ENCODE peak calls at places on chromosomes 13 and 19, in seven cellular contexts. D is K562, C is SK-N-SH, B is GM12878, Z is HCT116, U is H1, X is HepG2. V is an unnamed sample.
A peak's percentile ranks its signal among the peaks of the same experiment; 100 is the strongest.

GRCh38 chr19:55474269-55475265 is 1.9 kb upstream of the ZNF628 start:
- DNase-seq in U (no peak), Z (no peak), C (no peak), X (no peak), D (no peak), B (no peak), V (no peak)

GRCh38 chr13:28475916-28476725 is 18.8 kb downstream of the FLT1 start:
- DNase-seq in Z (peak; percentile 36), D (no peak), C (no peak), B (no peak), X (no peak), U (no peak), V (no peak)

GRCh38 chr13:78586706-78587105 is 16.6 kb downstream of the POU4F1 start:
- DNase-seq in B (no peak), D (peak; percentile 27), U (peak; percentile 79), Z (no peak), X (no peak), C (no peak), V (peak; percentile 8)

GRCh38 chr19:548841-549830 is 5.3 kb downstream of the GZMM start:
- DNase-seq in B (no peak), D (peak; percentile 8), C (peak; percentile 75), X (no peak), U (no peak), Z (no peak), V (no peak)

GRCh38 chr19:5035817-5036732 is 67.2 kb downstream of the KDM4B start:
- DNase-seq in B (no peak), D (no peak), C (no peak), Z (no peak), U (no peak), X (no peak), V (no peak)

GRCh38 chr19:51107406-51108065 is 673 bp downstream of the CTU1 start:
- DNase-seq in Z (peak; percentile 15), X (peak; percentile 37), D (no peak), B (no peak), U (no peak), C (no peak), V (no peak)

GRCh38 chr13:65940720-65941119 is 1289.4 kb downstream of the PCDH9 start:
- DNase-seq in U (no peak), B (no peak), C (no peak), X (no peak), Z (no peak), D (no peak), V (no peak)

GRCh38 chr19:4186087-4186993 is 3.9 kb downstream of the ANKRD24 start:
- DNase-seq in B (no peak), U (peak; percentile 99), X (peak; percentile 67), D (peak; percentile 87), Z (peak; percentile 61), C (peak; percentile 90), V (peak; percentile 63)

GRCh38 chr13:53010374-53011105 is 18.1 kb upstream of the OLFM4 start:
- DNase-seq in D (no peak), B (no peak), C (no peak), X (peak; percentile 4), Z (no peak), U (no peak), V (peak; percentile 43)

GRCh38 chr19:29329460-29330134 is 116.6 kb upstream of the UQCRFS1 start:
- DNase-seq in D (peak; percentile 31), C (no peak), Z (no peak), U (peak; percentile 71), X (peak; percentile 15), B (no peak), V (peak; percentile 82)

GRCh38 chr13:30872685-30873443 is 33.2 kb upstream of the MEDAG start:
- DNase-seq in U (no peak), D (no peak), C (peak; percentile 55), Z (no peak), X (peak; percentile 26), B (no peak), V (no peak)
- TF ChIP-seq JUND in U (peak; percentile 70), D (no peak), C (peak; percentile 66), Z (no peak), X (no peak), B (no peak), V (no peak)

DNA sequence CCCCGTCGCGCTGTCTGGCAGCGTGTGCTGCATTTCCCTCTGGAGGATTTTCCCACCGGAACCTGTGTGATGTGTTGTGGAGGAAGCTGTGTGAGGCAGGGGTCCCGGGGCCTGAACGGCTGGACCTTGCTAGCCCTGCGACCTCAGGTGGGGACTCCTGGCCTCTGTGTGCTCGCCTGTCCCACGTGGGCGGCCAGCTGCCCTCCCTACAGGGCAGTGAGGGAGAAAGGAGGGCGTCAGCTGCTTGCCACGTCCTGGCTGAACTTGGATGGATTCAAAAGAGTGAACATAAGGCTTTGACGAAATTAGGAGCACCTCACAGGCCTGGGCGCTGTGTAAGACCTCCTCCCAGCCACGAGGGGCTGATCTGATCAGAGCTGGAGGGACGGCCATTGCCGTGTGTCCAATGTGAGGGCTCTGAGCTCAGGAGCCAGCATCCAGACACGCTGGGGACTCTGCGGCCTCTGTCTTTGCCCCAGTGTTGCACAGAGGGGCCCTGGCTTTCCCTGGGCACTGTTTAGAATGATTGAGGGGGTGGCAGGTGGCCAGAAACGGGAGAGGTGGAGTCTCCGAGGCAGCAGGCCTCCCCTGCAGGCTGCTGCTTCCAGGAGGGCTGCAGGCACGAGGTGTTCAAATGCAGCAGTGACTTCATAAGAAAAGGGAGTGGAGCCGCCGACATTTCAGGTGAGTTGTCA is 13.0 kb downstream of the TFDP1 start:
- DNase-seq in C (no peak), U (no peak), X (no peak), D (no peak), B (no peak), Z (no peak), V (no peak)
- TF ChIP-seq JUND in C (no peak), U (no peak), X (no peak), D (no peak), B (no peak), Z (no peak), V (no peak)

GRCh38 chr13:36814465-36814864 is 4.6 kb upstream of the RFXAP start:
- DNase-seq in C (no peak), X (no peak), U (no peak), B (no peak), D (no peak), Z (no peak), V (no peak)
- TF ChIP-seq JUND in C (no peak), X (no peak), U (no peak), B (no peak), D (no peak), Z (no peak), V (no peak)

GRCh38 chr13:88590574-88590973 is 919.4 kb downstream of the SLITRK5 start:
- DNase-seq in Z (no peak), X (no peak), D (no peak), B (no peak), C (no peak), U (no peak), V (no peak)

GRCh38 chr13:88592105-88592504 is 920.9 kb downstream of the SLITRK5 start:
- DNase-seq in B (no peak), U (no peak), D (no peak), Z (no peak), X (no peak), C (no peak), V (no peak)

GRCh38 chr13:88586263-88586662 is 915.1 kb downstream of the SLITRK5 start:
- DNase-seq in D (no peak), X (no peak), C (no peak), U (no peak), B (no peak), Z (no peak), V (no peak)
- TF ChIP-seq JUND in D (no peak), X (no peak), C (no peak), U (no peak), B (no peak), Z (no peak), V (no peak)

GRCh38 chr13:44331912-44332840 is 41.4 kb upstream of the SERP2 start:
- DNase-seq in U (no peak), X (no peak), D (no peak), B (no peak), Z (no peak), C (peak; percentile 72), V (no peak)
- TF ChIP-seq JUND in U (no peak), X (no peak), D (no peak), B (no peak), Z (no peak), C (peak; percentile 69), V (no peak)

GRCh38 chr19:10503002-10503789 is at the start of gene KEAP1:
- DNase-seq in X (peak; percentile 18), Z (no peak), B (no peak), U (peak; percentile 82), C (peak; percentile 84), D (peak; percentile 85), V (no peak)
- TF ChIP-seq JUND in X (peak; percentile 15), Z (no peak), B (no peak), U (no peak), C (no peak), D (no peak), V (no peak)

DNA sequence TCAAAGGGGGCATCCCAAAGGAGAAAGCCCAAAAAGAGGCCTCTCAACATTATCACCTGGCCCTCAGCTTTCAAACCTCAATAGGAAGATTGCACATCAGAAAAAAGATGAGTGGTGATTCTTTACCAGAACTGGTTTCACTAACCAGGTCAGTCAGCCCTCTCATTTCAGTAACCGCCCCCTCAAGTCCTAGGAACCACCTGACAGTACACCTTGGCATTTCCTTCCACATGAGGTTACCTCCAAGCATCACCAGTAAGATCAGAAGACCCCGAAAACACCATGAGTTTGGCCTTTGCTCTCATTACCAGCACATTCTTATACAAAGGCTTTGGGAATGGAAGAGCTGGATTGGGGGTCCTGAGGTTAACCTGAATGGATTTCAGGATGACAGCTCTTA is 200.5 kb downstream of the SUCLA2 start:
- DNase-seq in Z (no peak), C (no peak), X (no peak), D (no peak), B (no peak), U (no peak), V (no peak)
- TF ChIP-seq JUND in Z (no peak), C (no peak), X (no peak), D (no peak), B (no peak), U (no peak), V (no peak)

DNA sequence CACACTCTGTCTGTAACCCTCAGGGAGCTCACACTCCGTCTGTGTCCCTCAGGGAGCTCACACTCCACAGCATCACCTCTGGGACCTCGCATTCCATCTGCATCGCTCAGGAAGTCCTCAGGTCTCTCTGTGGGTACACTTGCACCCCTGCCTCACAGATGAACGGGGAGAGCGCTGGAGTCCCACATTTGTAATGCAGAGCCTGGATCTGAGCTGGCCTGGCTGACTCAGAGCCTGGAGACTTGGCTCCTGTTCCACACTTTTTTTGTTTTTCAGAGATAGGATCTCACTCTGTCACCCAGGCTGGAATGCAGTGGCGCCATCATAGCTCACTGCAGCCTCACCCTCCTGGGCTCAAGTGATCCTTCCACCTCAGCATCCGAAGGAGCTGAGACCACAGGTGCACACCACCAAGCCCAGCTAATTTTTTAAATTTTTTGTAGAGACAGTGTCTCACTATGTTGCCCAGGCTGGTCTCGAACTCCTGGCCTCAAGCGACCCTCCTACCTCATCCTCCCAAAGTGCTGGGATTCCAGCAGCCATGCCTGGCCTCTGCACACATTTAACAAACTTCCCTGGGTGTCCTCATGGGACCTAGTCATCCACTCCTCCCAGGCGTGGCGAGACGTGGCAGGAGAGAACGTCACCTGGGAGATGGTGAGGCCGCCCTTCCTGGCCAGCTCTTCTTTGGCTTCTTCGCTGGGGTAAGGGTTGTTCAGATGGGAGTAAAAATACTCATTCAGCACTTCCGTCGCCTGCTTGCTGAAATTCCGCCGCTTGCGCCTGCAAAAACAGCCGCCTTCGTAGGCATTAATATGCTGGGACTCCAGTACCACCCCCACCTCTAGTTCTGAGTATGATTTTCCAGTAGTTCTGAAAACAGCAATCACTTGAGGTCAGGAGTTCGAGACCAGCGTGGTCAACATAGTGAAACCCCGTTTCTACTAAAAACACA is 31.0 kb downstream of the CILP2 start:
- DNase-seq in B (no peak), X (no peak), D (no peak), C (no peak), U (no peak), Z (no peak), V (peak; percentile 37)
- TF ChIP-seq JUND in B (no peak), X (no peak), D (no peak), C (no peak), U (no peak), Z (no peak), V (no peak)

GRCh38 chr13:41848435-41849255 is 112.3 kb downstream of the VWA8 start:
- DNase-seq in B (no peak), C (no peak), D (no peak), X (no peak), Z (no peak), U (no peak), V (no peak)
- TF ChIP-seq JUND in B (no peak), C (no peak), D (no peak), X (no peak), Z (no peak), U (no peak), V (no peak)